ENCODE peak calls at places on chromosomes 16 and 17, in five cellular contexts. L is A549, C is HepG2, E is K562, S is H1. D is an unnamed sample.

GRCh38 chr16:71574702-71575101 is 2.2 kb downstream of the TAT start:
- DNase-seq in C (no peak), L (no peak), E (no peak), S (no peak), D (no peak)

GRCh38 chr17:50772251-50772650 is 4.9 kb upstream of the ANKRD40CL start:
- DNase-seq in L (no peak), S (no peak), C (no peak), E (no peak), D (no peak)

GRCh38 chr16:49276646-49277385 is 4.8 kb downstream of the CBLN1 start:
- DNase-seq in C (no peak), E (no peak), S (peak; percentile 52), L (no peak), D (no peak)

GRCh38 chr17:75249564-75249963 is 11.8 kb downstream of the GGA3 start:
- DNase-seq in C (no peak), S (no peak), L (no peak), E (no peak), D (no peak)

GRCh38 chr16:29111421-29111820 is 126.6 kb downstream of the LAT start:
- DNase-seq in L (no peak), S (no peak), C (no peak), E (no peak), D (no peak)

GRCh38 chr17:49018116-49018612 is 21.0 kb downstream of the IGF2BP1 start:
- DNase-seq in L (no peak), C (no peak), E (no peak), S (no peak), D (no peak)

GRCh38 chr17:40952675-40953074 is 14.1 kb downstream of the KRT39 start:
- DNase-seq in L (no peak), S (no peak), E (no peak), C (no peak), D (no peak)

GRCh38 chr17:2050246-2050866 is 4.5 kb upstream of the HIC1 start:
- DNase-seq in C (no peak), S (peak; percentile 77), L (peak; percentile 57), E (peak; percentile 83), D (peak; percentile 41)

GRCh38 chr17:2749784-2750181 is 331 bp upstream of the CCDC92B start:
- DNase-seq in E (peak; percentile 83), L (peak; percentile 83), C (peak; percentile 43), S (peak; percentile 96), D (peak; percentile 68)

GRCh38 chr17:68777856-68778694 is 176.9 kb upstream of the FAM20A start:
- DNase-seq in C (peak; percentile 81), S (no peak), L (no peak), E (no peak), D (no peak)

GRCh38 chr17:54900457-54901229 is at the start of gene TOM1L1:
- DNase-seq in S (peak; percentile 84), C (peak; percentile 87), E (peak; percentile 83), L (peak; percentile 89), D (no peak)

GRCh38 chr17:74412581-74412980 is 19.3 kb upstream of the GPRC5C start:
- DNase-seq in C (no peak), S (no peak), E (no peak), L (no peak), D (no peak)

GRCh38 chr16:66204761-66205160 is 161.7 kb upstream of the CDH5 start:
- DNase-seq in S (no peak), E (no peak), C (no peak), L (no peak), D (no peak)

GRCh38 chr17:6753565-6753964 is 2.3 kb upstream of the XAF1 start:
- DNase-seq in E (no peak), C (no peak), S (no peak), L (no peak), D (peak; percentile 74)

GRCh38 chr17:17321356-17322025 is 18.3 kb downstream of the NT5M start:
- DNase-seq in C (no peak), L (no peak), E (no peak), S (no peak), D (no peak)

GRCh38 chr16:87226926-87227650 is 90.1 kb downstream of the C16orf95 start:
- DNase-seq in L (no peak), E (no peak), S (no peak), C (no peak), D (peak; percentile 18)

GRCh38 chr17:50057521-50057991 is 1.6 kb downstream of the ITGA3 start:
- DNase-seq in S (no peak), L (no peak), C (no peak), E (no peak), D (no peak)

GRCh38 chr17:39579318-39580081 is 28.2 kb downstream of the NEUROD2 start:
- DNase-seq in C (no peak), L (no peak), E (no peak), S (peak; percentile 67), D (peak; percentile 39)

GRCh38 chr16:23945243-23945642 is 109.5 kb downstream of the PRKCB start:
- DNase-seq in E (no peak), L (no peak), S (no peak), C (no peak), D (no peak)

GRCh38 chr17:19010729-19011505 is 6.4 kb upstream of the FAM83G start:
- DNase-seq in L (peak; percentile 65), S (no peak), C (peak; percentile 46), E (no peak), D (no peak)

GRCh38 chr16:67613808-67614207 is 31.1 kb upstream of the CARMIL2 start:
- DNase-seq in E (no peak), S (peak; percentile 73), C (peak; percentile 29), L (no peak), D (no peak)

GRCh38 chr16:1051446-1051845 is 21.1 kb upstream of the SSTR5 start:
- DNase-seq in E (no peak), S (no peak), C (no peak), L (no peak), D (no peak)

GRCh38 chr16:18068477-18068876 is 268.1 kb downstream of the NPIPA8 start:
- DNase-seq in C (no peak), S (no peak), E (no peak), L (no peak), D (no peak)

GRCh38 chr17:10349403-10349802 is 23.4 kb downstream of the MYH13 start:
- DNase-seq in S (peak; percentile 71), C (no peak), L (no peak), E (no peak), D (no peak)

GRCh38 chr17:8290043-8290442 is 1.6 kb downstream of the RANGRF start:
- DNase-seq in L (no peak), C (no peak), E (no peak), S (no peak), D (no peak)

GRCh38 chr17:22569459-22570143 is 877.3 kb downstream of the KCNJ18 start:
- DNase-seq in C (no peak), S (no peak), E (no peak), L (no peak), D (no peak)

GRCh38 chr17:3803308-3803640 is 2.3 kb upstream of the ITGAE start:
- DNase-seq in L (no peak), S (no peak), E (no peak), C (no peak), D (no peak)

GRCh38 chr16:49603956-49604355 is 230.4 kb downstream of the C16orf78 start:
- DNase-seq in S (peak; percentile 35), L (no peak), C (no peak), E (no peak), D (no peak)

GRCh38 chr16:53743149-53743566 is 39.2 kb downstream of the FTO start:
- DNase-seq in C (peak; percentile 39), L (no peak), E (peak; percentile 25), S (no peak), D (peak; percentile 28)

GRCh38 chr16:11052080-11052808 is 107.9 kb downstream of the CLEC16A start:
- DNase-seq in S (no peak), C (no peak), E (no peak), L (no peak), D (no peak)
- H3K27ac ChIP-seq in S (no peak overlapping the region), C (no peak overlapping the region), E (no peak overlapping the region), L (no peak overlapping the region), D (no peak overlapping the region)

GRCh38 chr17:76532072-76532651 is 5.3 kb downstream of the CYGB start:
- DNase-seq in L (no peak), E (no peak), C (peak; percentile 61), S (no peak), D (no peak)

GRCh38 chr17:76530489-76530814 is 7.1 kb downstream of the CYGB start:
- DNase-seq in S (no peak), C (no peak), E (no peak), L (no peak), D (no peak)

GRCh38 chr17:76529643-76530488 is 7.6 kb downstream of the CYGB start:
- DNase-seq in C (peak; percentile 61), L (no peak), S (peak; percentile 57), E (peak; percentile 84), D (peak; percentile 30)

GRCh38 chr17:76531501-76532038 is 5.9 kb downstream of the CYGB start:
- DNase-seq in E (no peak), S (no peak), C (no peak), L (no peak), D (no peak)

DNA sequence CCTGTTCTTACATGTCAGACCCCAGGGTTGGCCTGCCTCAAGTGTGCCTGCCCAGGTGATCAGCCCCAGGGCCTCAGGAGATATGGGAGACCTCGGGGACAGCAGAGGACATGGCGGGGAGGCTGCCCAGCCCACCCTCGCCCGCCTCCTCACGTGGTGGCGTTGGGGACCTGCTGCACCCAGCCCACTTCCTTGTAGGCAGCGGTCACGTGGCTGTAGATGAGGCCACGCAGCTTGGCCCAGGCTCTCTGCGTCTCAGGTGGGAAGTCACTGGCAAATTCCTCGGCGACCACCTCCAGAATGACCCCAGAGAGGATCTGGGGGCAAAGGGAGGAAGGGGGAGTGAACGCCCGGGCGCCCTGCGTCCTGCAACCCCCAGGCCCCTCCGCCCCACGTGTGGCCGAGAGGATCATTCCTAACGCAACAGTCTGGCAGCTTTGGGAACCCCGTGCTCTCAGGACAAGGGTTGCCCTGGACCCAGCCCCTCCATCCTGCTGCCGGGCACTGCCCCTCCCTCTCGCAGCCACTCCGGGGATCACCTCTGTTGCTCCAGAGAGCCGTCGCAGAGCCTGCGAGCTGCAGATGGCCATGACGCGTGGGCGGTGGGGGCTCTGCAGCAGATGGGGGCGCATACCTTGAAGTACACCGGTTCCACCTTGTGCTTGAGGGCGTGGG is 6.5 kb downstream of the CYGB start:
- DNase-seq in S (peak; percentile 41), E (peak; percentile 32), L (no peak), C (no peak), D (no peak)
- TF ChIP-seq JUN in S (no peak), E (no peak), L (no peak), C (no peak), D (no peak)

DNA sequence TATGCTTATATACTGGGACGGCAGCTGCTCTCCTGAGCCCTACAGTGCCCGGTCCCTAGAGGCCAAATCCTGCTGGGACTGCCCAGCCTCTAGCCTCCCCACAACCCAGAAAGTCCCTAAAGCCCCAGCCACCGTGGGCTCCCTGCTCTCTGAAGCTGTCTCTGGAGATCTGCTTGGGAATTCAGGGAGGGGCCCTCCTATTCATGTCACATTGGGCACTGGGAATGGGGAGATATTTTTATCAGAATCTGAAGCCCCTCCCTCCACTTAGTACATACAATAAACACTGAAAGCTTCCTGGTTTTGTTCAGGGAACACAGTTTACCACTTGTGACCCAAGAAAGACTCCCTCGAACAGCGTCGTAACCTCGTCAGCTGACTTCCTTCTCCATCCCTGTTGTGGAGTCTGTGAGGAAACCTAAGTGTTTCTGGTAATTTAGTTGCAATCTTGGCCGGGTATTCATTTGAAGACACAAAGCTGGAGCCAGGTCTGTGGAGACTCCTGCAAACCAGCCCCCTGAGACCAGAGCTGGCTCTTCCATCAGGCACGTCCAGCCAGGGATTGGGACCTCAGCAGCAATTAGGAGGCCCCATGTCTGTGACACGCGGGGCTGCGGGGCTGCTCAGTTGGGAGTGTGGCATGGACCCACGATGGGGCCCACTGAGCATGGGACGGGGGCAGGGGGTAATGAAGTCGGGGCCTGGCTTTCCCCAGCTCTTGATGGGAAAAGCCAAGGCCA is 38.5 kb downstream of the PGS1 start:
- DNase-seq in E (no peak), C (no peak), L (no peak), S (no peak), D (peak; percentile 90)
- H3K4me3 ChIP-seq in E (no peak overlapping the region), C (no peak overlapping the region), L (no peak overlapping the region), S (no peak overlapping the region), D (no peak overlapping the region)

GRCh38 chr16:68784721-68785120 is 47.6 kb downstream of the CDH1 start:
- DNase-seq in C (no peak), L (no peak), S (no peak), E (no peak), D (no peak)
- H3K27ac ChIP-seq in C (no peak overlapping the region), L (no peak overlapping the region), S (no peak overlapping the region), E (no peak overlapping the region), D (no peak overlapping the region)